ENCODE peak calls at places on chromosomes 16 and 17, in five cellular contexts. C is heart left ventricle, I is left ventricle myocardium inferior, P is trophoblast cell, E is mesendoderm. H is an unnamed sample.

GRCh38 chr17:57373071-57373470 is 116.7 kb downstream of the MSI2 start:
- DNase-seq in C (no peak), P (no peak), I (no peak), E (no peak), H (no peak)

GRCh38 chr17:58270476-58271290 is 10.1 kb downstream of the MPO start:
- DNase-seq in E (peak; percentile 31), C (no peak), P (no peak), I (no peak), H (no peak)

GRCh38 chr17:80126449-80126715 is 20.5 kb downstream of the EIF4A3 start:
- DNase-seq in E (no peak), P (no peak), C (no peak), I (no peak), H (no peak)

GRCh38 chr17:45719335-45720071 is 64.6 kb upstream of the CRHR1 start:
- DNase-seq in E (peak; percentile 81), C (no peak), I (no peak), P (peak; percentile 14), H (peak; percentile 47)

GRCh38 chr17:15411556-15412198 is 55.7 kb downstream of the CDRT4 start:
- DNase-seq in P (no peak), E (no peak), C (no peak), I (no peak), H (no peak)

GRCh38 chr16:55655709-55656694 is at the start of gene SLC6A2:
- DNase-seq in E (peak; percentile 78), P (peak; percentile 58), C (no peak), I (peak; percentile 29), H (peak; percentile 34)

GRCh38 chr16:25006504-25007055 is 8.6 kb downstream of the ARHGAP17 start:
- DNase-seq in C (no peak), E (no peak), I (no peak), P (peak; percentile 99), H (no peak)

GRCh38 chr17:4492762-4493561 is 5.7 kb upstream of the SPNS2 start:
- DNase-seq in I (no peak), C (no peak), E (peak; percentile 90), P (peak; percentile 95), H (peak; percentile 81)

GRCh38 chr17:4600563-4600962 is 16.2 kb downstream of the SMTNL2 start:
- DNase-seq in C (peak; percentile 68), P (no peak), E (peak; percentile 46), I (peak; percentile 77), H (no peak)

GRCh38 chr16:87194172-87194571 is 123.0 kb downstream of the C16orf95 start:
- DNase-seq in E (no peak), C (no peak), P (no peak), I (no peak), H (no peak)

GRCh38 chr16:9135797-9136196 is 44.4 kb downstream of the HAPSTR1 start:
- DNase-seq in E (no peak), I (no peak), P (no peak), C (no peak), H (no peak)

GRCh38 chr16:7867831-7868230 is 535.2 kb downstream of the RBFOX1 start:
- DNase-seq in I (no peak), P (no peak), E (peak; percentile 89), C (no peak), H (no peak)

GRCh38 chr17:56599566-56599965 is 6.1 kb downstream of the NOG start:
- DNase-seq in E (no peak), I (no peak), P (no peak), C (no peak), H (no peak)

GRCh38 chr16:86355951-86356350 is 154.4 kb upstream of the FOXF1 start:
- DNase-seq in I (no peak), P (no peak), E (peak; percentile 45), C (no peak), H (no peak)

GRCh38 chr16:1950047-1950446 is 4.4 kb downstream of the RPL3L start:
- DNase-seq in E (no peak), P (no peak), C (no peak), I (no peak), H (peak; percentile 91)
- H3K4me1 ChIP-seq in E (no peaks in the 10 kb centered on the region), P (no peaks in the 10 kb centered on the region), C (peaks cover 30% of the 10 kb centered on the region), I (peaks cover 35% of the 10 kb centered on the region), H (peaks cover 22% of the 10 kb centered on the region)

GRCh38 chr17:75271955-75272847 is 1.2 kb upstream of the MIF4GD start:
- DNase-seq in P (no peak), I (peak; percentile 71), E (no peak), C (peak; percentile 47), H (no peak)
- H3K27ac ChIP-seq in P (no peak overlapping the region), I (peak overlapping the region; percentile 97), E (no peak overlapping the region), C (peak overlapping the region; percentile 98), H (no peak overlapping the region)

GRCh38 chr16:66904428-66904845 is 14.2 kb downstream of the CDH16 start:
- DNase-seq in C (no peak), P (no peak), I (no peak), E (no peak), H (no peak)
- H3K4me1 ChIP-seq in C (peaks cover 65% of the 10 kb centered on the region), P (peaks cover 5% of the 10 kb centered on the region), I (peaks cover 64% of the 10 kb centered on the region), E (no peaks in the 10 kb centered on the region), H (no peaks in the 10 kb centered on the region)

GRCh38 chr17:61335845-61336655 is 63.6 kb upstream of the TBX2 start:
- DNase-seq in E (no peak), C (peak; percentile 30), I (no peak), P (no peak), H (no peak)

GRCh38 chr17:61335105-61335844 is 64.4 kb upstream of the TBX2 start:
- DNase-seq in P (no peak), C (no peak), E (no peak), I (no peak), H (no peak)

GRCh38 chr17:61333151-61333550 is 66.5 kb upstream of the TBX2 start:
- DNase-seq in P (no peak), I (no peak), E (no peak), C (no peak), H (no peak)

GRCh38 chr17:61337247-61337812 is 62.3 kb upstream of the TBX2 start:
- DNase-seq in E (peak; percentile 29), P (no peak), I (no peak), C (no peak), H (no peak)

GRCh38 chr17:61334673-61335072 is 65.0 kb upstream of the TBX2 start:
- DNase-seq in I (no peak), P (no peak), C (no peak), E (no peak), H (no peak)
- H3K27ac ChIP-seq in I (peak overlapping the region; percentile 69), P (no peak overlapping the region), C (no peak overlapping the region), E (no peak overlapping the region), H (no peak overlapping the region)

GRCh38 chr17:31570231-31570630 is 178.8 kb downstream of the RAB11FIP4 start:
- DNase-seq in I (no peak), P (no peak), E (no peak), C (no peak), H (no peak)
- H3K4me1 ChIP-seq in I (peaks cover 90% of the 10 kb centered on the region), P (peaks cover 25% of the 10 kb centered on the region), E (peaks cover 3% of the 10 kb centered on the region), C (peaks cover 66% of the 10 kb centered on the region), H (peaks cover 4% of the 10 kb centered on the region)

GRCh38 chr17:48333034-48333491 is 97.0 kb downstream of the SKAP1 start:
- DNase-seq in P (peak; percentile 3), E (no peak), I (no peak), C (no peak), H (peak; percentile 18)

GRCh38 chr17:48330386-48330785 is 99.6 kb downstream of the SKAP1 start:
- DNase-seq in C (no peak), P (no peak), E (no peak), I (no peak), H (no peak)

GRCh38 chr17:48328457-48328856 is 101.6 kb downstream of the SKAP1 start:
- DNase-seq in I (no peak), C (no peak), P (no peak), E (no peak), H (no peak)

GRCh38 chr17:48335168-48335567 is 94.8 kb downstream of the SKAP1 start:
- DNase-seq in P (no peak), I (no peak), C (no peak), E (no peak), H (no peak)

DNA sequence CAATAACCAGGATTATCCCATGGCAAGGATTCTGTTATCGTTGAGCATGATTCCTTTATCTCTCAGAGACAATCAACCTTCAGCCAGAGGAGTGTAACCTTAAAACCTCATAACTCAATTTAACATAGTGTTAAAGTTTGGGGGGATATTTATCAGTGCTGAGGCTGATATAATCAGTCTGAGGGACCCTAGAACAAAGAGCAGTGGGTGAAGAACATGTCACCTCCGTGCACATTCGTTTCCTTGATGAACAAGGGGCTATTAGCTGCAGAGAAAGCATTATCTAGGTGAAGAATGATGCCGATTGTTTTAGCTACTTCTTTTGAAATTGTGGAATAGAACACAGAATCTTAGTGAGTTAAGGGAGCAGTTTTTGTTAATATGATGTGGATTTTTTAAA is 99.1 kb downstream of the SKAP1 start:
- DNase-seq in P (no peak), C (no peak), I (no peak), E (peak; percentile 13), H (no peak)
- H3K27ac ChIP-seq in P (no peak overlapping the region), C (no peak overlapping the region), I (no peak overlapping the region), E (no peak overlapping the region), H (no peak overlapping the region)